ENCODE peak calls at places on chromosomes 13 and 19, in eight cellular contexts. Z, I, H, C, S, A, X and Q are unnamed samples. For H3K4me1, the result is how much of the 10 kb centered on the place peaks cover.

GRCh38 chr13:36190771-36191170 is 23.6 kb downstream of the SOHLH2 start:
- DNase-seq in Z (no peak), I (no peak), H (no peak), C (no peak), S (no peak), A (no peak), X (no peak), Q (no peak)

GRCh38 chr13:42650470-42650869 is 76.5 kb downstream of the TNFSF11 start:
- DNase-seq in Z (no peak), I (no peak), H (no peak), C (no peak), S (no peak), A (no peak), X (no peak), Q (no peak)

GRCh38 chr13:95122063-95122462 is 179.2 kb downstream of the ABCC4 start:
- DNase-seq in Z (no peak), I (no peak), H (no peak), C (no peak), S (no peak), A (no peak), X (no peak), Q (no peak)

GRCh38 chr19:20179946-20180345 is 12.9 kb downstream of the ZNF486 start:
- DNase-seq in Z (no peak), I (no peak), H (no peak), C (no peak), S (no peak), A (no peak), X (no peak), Q (no peak)

GRCh38 chr19:16320987-16321386 is 3.6 kb upstream of the KLF2 start:
- DNase-seq in Z (no peak), I (no peak), H (no peak), C (no peak), S (no peak), A (no peak), X (no peak), Q (no peak)

GRCh38 chr19:49999371-50000010 is 25.7 kb downstream of the VRK3 start:
- DNase-seq in Z (no peak), I (no peak), H (no peak), C (no peak), S (no peak), A (no peak), X (no peak), Q (no peak)

GRCh38 chr19:494171-495046 is 1.9 kb upstream of the MADCAM1 start:
- DNase-seq in Z (no peak), I (no peak), H (no peak), C (no peak), S (no peak), A (no peak), X (peak), Q (no peak)

GRCh38 chr19:20999731-21000352 is 20.6 kb upstream of the ZNF430 start:
- DNase-seq in Z (peak), I (peak), H (peak), C (peak), S (peak), A (peak), X (peak), Q (peak)

GRCh38 chr13:59674616-59675015 is 489.1 kb downstream of the DIAPH3 start:
- DNase-seq in Z (no peak), I (no peak), H (no peak), C (no peak), S (no peak), A (no peak), X (no peak), Q (no peak)

GRCh38 chr13:74301200-74302063 is 167.2 kb upstream of the KLF12 start:
- DNase-seq in Z (no peak), I (no peak), H (no peak), C (no peak), S (no peak), A (no peak), X (no peak), Q (no peak)

GRCh38 chr13:25752957-25753540 is 298.8 kb downstream of the SHISA2 start:
- DNase-seq in Z (peak), I (no peak), H (no peak), C (peak), S (no peak), A (no peak), X (peak), Q (peak)

GRCh38 chr19:15926484-15926883 is 7.8 kb downstream of the CYP4F11 start:
- DNase-seq in Z (no peak), I (no peak), H (no peak), C (peak), S (no peak), A (no peak), X (no peak), Q (no peak)

GRCh38 chr13:111546921-111547675 is 226.7 kb downstream of the TEX29 start:
- DNase-seq in Z (no peak), I (no peak), H (no peak), C (no peak), S (no peak), A (no peak), X (no peak), Q (no peak)

GRCh38 chr19:5186293-5187050 is 154.1 kb downstream of the PTPRS start:
- DNase-seq in Z (no peak), I (no peak), H (no peak), C (no peak), S (no peak), A (no peak), X (peak), Q (peak)

GRCh38 chr13:91664036-91664435 is 265.6 kb downstream of the GPC5 start:
- DNase-seq in Z (no peak), I (no peak), H (no peak), C (peak), S (no peak), A (no peak), X (no peak), Q (no peak)

GRCh38 chr13:44305845-44306244 is 67.8 kb upstream of the SERP2 start:
- DNase-seq in Z (peak), I (no peak), H (no peak), C (no peak), S (peak), A (no peak), X (no peak), Q (no peak)

GRCh38 chr13:48437381-48437780 is 24.5 kb upstream of the LPAR6 start:
- DNase-seq in Z (peak), I (no peak), H (peak), C (no peak), S (no peak), A (no peak), X (peak), Q (no peak)

GRCh38 chr13:33251131-33251629 is 34.4 kb downstream of the STARD13 start:
- DNase-seq in Z (no peak), I (no peak), H (no peak), C (no peak), S (no peak), A (no peak), X (peak), Q (peak)
- H3K27ac ChIP-seq in Z (peak), I (no peak), H (peak), C (no peak), S (no peak), A (peak), X (peak), Q (peak)

GRCh38 chr13:40969169-40969901 is 49.8 kb downstream of the ELF1 start:
- DNase-seq in Z (no peak), I (no peak), H (no peak), C (no peak), S (no peak), A (no peak), X (no peak), Q (no peak)

GRCh38 chr13:40973409-40973808 is 45.7 kb downstream of the ELF1 start:
- DNase-seq in Z (no peak), I (no peak), H (no peak), C (no peak), S (no peak), A (no peak), X (no peak), Q (no peak)

GRCh38 chr13:40971321-40971720 is 47.8 kb downstream of the ELF1 start:
- DNase-seq in Z (no peak), I (no peak), H (no peak), C (no peak), S (no peak), A (no peak), X (no peak), Q (no peak)

GRCh38 chr13:40968416-40969000 is 50.6 kb downstream of the ELF1 start:
- DNase-seq in Z (no peak), I (no peak), H (no peak), C (no peak), S (no peak), A (no peak), X (no peak), Q (no peak)

GRCh38 chr13:40970803-40971202 is 48.3 kb downstream of the ELF1 start:
- DNase-seq in Z (no peak), I (no peak), H (no peak), C (no peak), S (no peak), A (no peak), X (no peak), Q (no peak)
- H3K4me1 ChIP-seq in Z (half or more), I (half or more), H (under half), C (under half), S (under half), A (half or more), X (half or more), Q (under half)

GRCh38 chr13:110216403-110217041 is 90.4 kb downstream of the COL4A1 start:
- DNase-seq in Z (no peak), I (no peak), H (no peak), C (no peak), S (no peak), A (no peak), X (peak), Q (no peak)

GRCh38 chr13:110214637-110215036 is 92.3 kb downstream of the COL4A1 start:
- DNase-seq in Z (no peak), I (no peak), H (no peak), C (no peak), S (no peak), A (no peak), X (no peak), Q (no peak)

GRCh38 chr13:110216006-110216402 is 91.0 kb downstream of the COL4A1 start:
- DNase-seq in Z (no peak), I (no peak), H (no peak), C (no peak), S (no peak), A (no peak), X (no peak), Q (no peak)

GRCh38 chr13:110213461-110214074 is 93.4 kb downstream of the COL4A1 start:
- DNase-seq in Z (no peak), I (no peak), H (no peak), C (no peak), S (no peak), A (no peak), X (no peak), Q (no peak)

GRCh38 chr13:110215606-110216005 is 91.4 kb downstream of the COL4A1 start:
- DNase-seq in Z (no peak), I (no peak), H (no peak), C (no peak), S (no peak), A (no peak), X (no peak), Q (no peak)
- H3K27ac ChIP-seq in Z (peak), I (no peak), H (peak), C (no peak), S (no peak), A (peak), X (peak), Q (no peak)

GRCh38 chr19:13102416-13102665 is 317 bp downstream of the LYL1 start:
- DNase-seq in Z (no peak), I (no peak), H (no peak), C (no peak), S (no peak), A (no peak), X (no peak), Q (no peak)

GRCh38 chr19:13104848-13105646 is 2.4 kb upstream of the LYL1 start:
- DNase-seq in Z (no peak), I (no peak), H (no peak), C (no peak), S (no peak), A (no peak), X (no peak), Q (no peak)

GRCh38 chr19:13102666-13103584 is at the start of gene LYL1:
- DNase-seq in Z (peak), I (no peak), H (peak), C (peak), S (no peak), A (peak), X (peak), Q (no peak)

GRCh38 chr19:13103585-13103923 is 896 bp upstream of the LYL1 start:
- DNase-seq in Z (no peak), I (no peak), H (no peak), C (no peak), S (no peak), A (no peak), X (no peak), Q (no peak)

GRCh38 chr19:13103961-13104847 is 1.5 kb upstream of the LYL1 start:
- DNase-seq in Z (peak), I (peak), H (peak), C (no peak), S (no peak), A (no peak), X (peak), Q (no peak)
- H3K4me1 ChIP-seq in Z (half or more), I (half or more), H (under half), C (under half), S (under half), A (under half), X (under half), Q (under half)

DNA sequence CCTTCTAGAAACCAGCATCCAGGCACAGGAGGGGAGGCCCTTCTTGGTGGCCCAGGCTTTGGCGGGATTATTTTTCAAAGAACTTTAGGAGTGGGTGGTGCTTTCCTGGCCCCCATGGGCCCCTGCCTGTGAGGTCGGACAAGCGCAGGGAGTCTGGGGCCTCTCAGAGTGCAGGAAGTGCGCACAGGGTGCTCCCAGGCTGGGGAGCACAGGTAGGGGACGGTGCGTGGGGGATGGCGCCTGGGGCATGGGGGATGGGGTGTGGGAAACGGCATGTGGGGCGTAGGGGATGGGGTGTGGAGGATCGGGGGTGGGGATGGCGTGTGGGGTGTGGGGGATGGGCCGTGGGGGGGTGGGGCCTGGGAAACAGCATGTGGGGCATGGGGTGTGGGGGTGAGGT is 462 bp downstream of the F7 start:
- DNase-seq in Z (no peak), I (no peak), H (no peak), C (no peak), S (no peak), A (no peak), X (peak), Q (no peak)
- H3K27ac ChIP-seq in Z (no peak), I (no peak), H (no peak), C (no peak), S (no peak), A (no peak), X (no peak), Q (no peak)

GRCh38 chr19:1884291-1884718 is 991 bp downstream of the ABHD17A start:
- DNase-seq in Z (no peak), I (peak), H (no peak), C (peak), S (no peak), A (no peak), X (no peak), Q (no peak)

GRCh38 chr19:1883784-1884183 is 1.5 kb downstream of the ABHD17A start:
- DNase-seq in Z (no peak), I (no peak), H (no peak), C (peak), S (no peak), A (no peak), X (no peak), Q (no peak)

GRCh38 chr19:1882786-1883692 is 2.3 kb downstream of the ABHD17A start:
- DNase-seq in Z (no peak), I (no peak), H (no peak), C (no peak), S (no peak), A (no peak), X (no peak), Q (no peak)

GRCh38 chr19:1882089-1882785 is 3.1 kb downstream of the ABHD17A start:
- DNase-seq in Z (no peak), I (peak), H (peak), C (peak), S (no peak), A (no peak), X (no peak), Q (no peak)

GRCh38 chr19:1884719-1885334 is 469 bp downstream of the ABHD17A start:
- DNase-seq in Z (no peak), I (no peak), H (peak), C (no peak), S (no peak), A (no peak), X (no peak), Q (no peak)
- H3K4me1 ChIP-seq in Z (half or more), I (under half), H (under half), C (under half), S (under half), A (under half), X (under half), Q (under half)

GRCh38 chr19:1683869-1684572 is 31.6 kb upstream of the TCF3 start:
- DNase-seq in Z (no peak), I (no peak), H (no peak), C (no peak), S (no peak), A (no peak), X (no peak), Q (no peak)
- H3K27ac ChIP-seq in Z (no peak), I (no peak), H (no peak), C (no peak), S (no peak), A (no peak), X (no peak), Q (no peak)

DNA sequence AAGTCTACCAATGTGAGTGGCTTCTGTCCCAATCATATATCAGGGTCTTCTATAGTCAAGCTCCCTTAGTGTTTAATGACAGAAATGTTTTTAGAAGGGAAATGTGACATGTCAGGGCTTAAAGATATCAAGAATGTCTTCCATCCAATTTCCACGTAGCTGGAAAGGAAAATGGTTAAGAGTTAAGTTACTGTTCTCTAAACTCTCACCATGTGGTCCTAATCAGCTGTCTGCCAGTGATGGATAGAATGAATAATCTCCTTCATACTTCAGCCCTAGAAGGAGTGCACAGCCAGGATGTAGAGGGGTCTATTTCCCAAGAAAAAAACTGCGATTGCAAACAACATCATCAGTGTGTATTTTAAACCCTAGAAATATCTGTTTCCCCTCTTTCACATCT is 36.3 kb downstream of the FLT1 start:
- DNase-seq in Z (no peak), I (no peak), H (no peak), C (no peak), S (no peak), A (no peak), X (no peak), Q (no peak)
- H3K4me1 ChIP-seq in Z (under half), I (under half), H (under half), C (under half), S (under half), A (under half), X (under half), Q (under half)